ENCODE peak calls at places on chromosome 14, in five cellular contexts. One of them, this sample, is unnamed.

GRCh38 chr14:51730094-51730493 is 78.4 kb downstream of the FRMD6 start:
- DNase-seq in heart left ventricle: no peak
- DNase-seq in upper lobe of left lung: no peak
- DNase-seq in body of pancreas: no peak
- DNase-seq in IMR-90: no peak
- DNase-seq in this sample: no peak

GRCh38 chr14:102215522-102216250 is 76.0 kb downstream of the WDR20 start:
- DNase-seq in heart left ventricle: peak; percentile 73
- DNase-seq in upper lobe of left lung: no peak
- DNase-seq in body of pancreas: no peak
- DNase-seq in IMR-90: peak; percentile 31
- DNase-seq in this sample: no peak

GRCh38 chr14:106506901-106507305 is 980.5 kb downstream of the TMEM121 start:
- DNase-seq in heart left ventricle: no peak
- DNase-seq in upper lobe of left lung: peak; percentile 10
- DNase-seq in body of pancreas: no peak
- DNase-seq in IMR-90: no peak
- DNase-seq in this sample: peak; percentile 77

GRCh38 chr14:64089920-64090319 is 204.3 kb downstream of the ESR2 start:
- DNase-seq in heart left ventricle: no peak
- DNase-seq in upper lobe of left lung: no peak
- DNase-seq in body of pancreas: no peak
- DNase-seq in IMR-90: peak; percentile 63
- DNase-seq in this sample: no peak

GRCh38 chr14:67444395-67444794 is 32.4 kb upstream of the PLEK2 start:
- DNase-seq in heart left ventricle: no peak
- DNase-seq in upper lobe of left lung: no peak
- DNase-seq in body of pancreas: no peak
- DNase-seq in IMR-90: no peak
- DNase-seq in this sample: no peak

GRCh38 chr14:89915114-89915878 is 39.2 kb downstream of the EFCAB11 start:
- DNase-seq in heart left ventricle: no peak
- DNase-seq in upper lobe of left lung: no peak
- DNase-seq in body of pancreas: peak; percentile 74
- DNase-seq in IMR-90: peak; percentile 80
- DNase-seq in this sample: peak; percentile 52

GRCh38 chr14:37325332-37325731 is 127.6 kb downstream of the MIPOL1 start:
- DNase-seq in heart left ventricle: no peak
- DNase-seq in upper lobe of left lung: no peak
- DNase-seq in body of pancreas: no peak
- DNase-seq in IMR-90: no peak
- DNase-seq in this sample: no peak

GRCh38 chr14:89503458-89503996 is 86.5 kb upstream of the FOXN3 start:
- DNase-seq in heart left ventricle: no peak
- DNase-seq in upper lobe of left lung: no peak
- DNase-seq in body of pancreas: no peak
- DNase-seq in IMR-90: no peak
- DNase-seq in this sample: no peak

GRCh38 chr14:67738740-67739504 is 37.2 kb downstream of the RDH12 start:
- DNase-seq in heart left ventricle: peak; percentile 78
- DNase-seq in upper lobe of left lung: no peak
- DNase-seq in body of pancreas: peak; percentile 81
- DNase-seq in IMR-90: peak; percentile 93
- DNase-seq in this sample: peak; percentile 58

GRCh38 chr14:52458721-52459085 is 93.6 kb downstream of the TXNDC16 start:
- DNase-seq in heart left ventricle: no peak
- DNase-seq in upper lobe of left lung: no peak
- DNase-seq in body of pancreas: no peak
- DNase-seq in IMR-90: peak; percentile 78
- DNase-seq in this sample: no peak

GRCh38 chr14:64891839-64892375 is 12.2 kb upstream of the SPTB start:
- DNase-seq in heart left ventricle: no peak
- DNase-seq in upper lobe of left lung: no peak
- DNase-seq in body of pancreas: peak; percentile 21
- DNase-seq in IMR-90: peak; percentile 77
- DNase-seq in this sample: peak; percentile 52

GRCh38 chr14:94532462-94532861 is 23.2 kb upstream of the SERPINA12 start:
- DNase-seq in heart left ventricle: no peak
- DNase-seq in upper lobe of left lung: no peak
- DNase-seq in body of pancreas: no peak
- DNase-seq in IMR-90: no peak
- DNase-seq in this sample: no peak

GRCh38 chr14:55271572-55272414 is 572 bp downstream of the FBXO34 start:
- DNase-seq in heart left ventricle: peak; percentile 65
- DNase-seq in upper lobe of left lung: peak; percentile 90
- DNase-seq in body of pancreas: peak; percentile 72
- DNase-seq in IMR-90: peak; percentile 84
- DNase-seq in this sample: peak; percentile 84

GRCh38 chr14:83849999-83850611 is 1679.8 kb upstream of the FLRT2 start:
- DNase-seq in heart left ventricle: no peak
- DNase-seq in upper lobe of left lung: no peak
- DNase-seq in body of pancreas: no peak
- DNase-seq in IMR-90: no peak
- DNase-seq in this sample: no peak

GRCh38 chr14:91892918-91893527 is 25.7 kb upstream of the TC2N start:
- DNase-seq in heart left ventricle: no peak
- DNase-seq in upper lobe of left lung: no peak
- DNase-seq in body of pancreas: no peak
- DNase-seq in IMR-90: no peak
- DNase-seq in this sample: no peak

GRCh38 chr14:51104467-51104866 is 9.6 kb upstream of the TRIM9 start:
- DNase-seq in heart left ventricle: no peak
- DNase-seq in upper lobe of left lung: no peak
- DNase-seq in body of pancreas: no peak
- DNase-seq in IMR-90: no peak
- DNase-seq in this sample: no peak

GRCh38 chr14:85250369-85250768 is 279.6 kb upstream of the FLRT2 start:
- DNase-seq in heart left ventricle: no peak
- DNase-seq in upper lobe of left lung: no peak
- DNase-seq in body of pancreas: no peak
- DNase-seq in IMR-90: no peak
- DNase-seq in this sample: no peak

GRCh38 chr14:75430526-75430925 is 2.7 kb downstream of the JDP2 start:
- DNase-seq in heart left ventricle: peak; percentile 75
- DNase-seq in upper lobe of left lung: no peak
- DNase-seq in body of pancreas: peak; percentile 74
- DNase-seq in IMR-90: peak; percentile 58
- DNase-seq in this sample: no peak

GRCh38 chr14:41817626-41818025 is 210.9 kb downstream of the LRFN5 start:
- DNase-seq in heart left ventricle: no peak
- DNase-seq in upper lobe of left lung: no peak
- DNase-seq in body of pancreas: no peak
- DNase-seq in IMR-90: peak; percentile 22
- DNase-seq in this sample: no peak

GRCh38 chr14:91883770-91884169 is 16.4 kb upstream of the TC2N start:
- DNase-seq in heart left ventricle: peak; percentile 64
- DNase-seq in upper lobe of left lung: no peak
- DNase-seq in body of pancreas: peak; percentile 32
- DNase-seq in IMR-90: no peak
- DNase-seq in this sample: no peak

GRCh38 chr14:34219661-34220060 is 242.4 kb downstream of the SPTSSA start:
- DNase-seq in heart left ventricle: no peak
- DNase-seq in upper lobe of left lung: no peak
- DNase-seq in body of pancreas: no peak
- DNase-seq in IMR-90: no peak
- DNase-seq in this sample: no peak

GRCh38 chr14:22668863-22669262 is 24.7 kb upstream of the OR6J1 start:
- DNase-seq in heart left ventricle: no peak
- DNase-seq in upper lobe of left lung: no peak
- DNase-seq in body of pancreas: no peak
- DNase-seq in IMR-90: no peak
- DNase-seq in this sample: no peak

GRCh38 chr14:95244587-95244986 is 75.1 kb downstream of the CLMN start:
- DNase-seq in heart left ventricle: no peak
- DNase-seq in upper lobe of left lung: no peak
- DNase-seq in body of pancreas: no peak
- DNase-seq in IMR-90: no peak
- DNase-seq in this sample: no peak

GRCh38 chr14:74835607-74836250 is 40.2 kb downstream of the PROX2 start:
- DNase-seq in heart left ventricle: no peak
- DNase-seq in upper lobe of left lung: no peak
- DNase-seq in body of pancreas: no peak
- DNase-seq in IMR-90: no peak
- DNase-seq in this sample: no peak

GRCh38 chr14:36129181-36129580 is 47.3 kb downstream of the PTCSC3 start:
- DNase-seq in heart left ventricle: no peak
- DNase-seq in upper lobe of left lung: no peak
- DNase-seq in body of pancreas: no peak
- DNase-seq in IMR-90: no peak
- DNase-seq in this sample: no peak

GRCh38 chr14:55245657-55246268 is 25.5 kb upstream of the FBXO34 start:
- DNase-seq in heart left ventricle: no peak
- DNase-seq in upper lobe of left lung: no peak
- DNase-seq in body of pancreas: peak; percentile 44
- DNase-seq in IMR-90: peak; percentile 42
- DNase-seq in this sample: peak; percentile 59

GRCh38 chr14:101939771-101940170 is 24.6 kb upstream of the DYNC1H1 start:
- DNase-seq in heart left ventricle: no peak
- DNase-seq in upper lobe of left lung: no peak
- DNase-seq in body of pancreas: no peak
- DNase-seq in IMR-90: no peak
- DNase-seq in this sample: no peak

GRCh38 chr14:56996721-56997399 is 186.6 kb upstream of the OTX2 start:
- DNase-seq in heart left ventricle: no peak
- DNase-seq in upper lobe of left lung: no peak
- DNase-seq in body of pancreas: no peak
- DNase-seq in IMR-90: no peak
- DNase-seq in this sample: no peak

GRCh38 chr14:52067873-52068740 is 752 bp downstream of the NID2 start:
- DNase-seq in heart left ventricle: peak; percentile 56
- DNase-seq in upper lobe of left lung: peak; percentile 77
- DNase-seq in body of pancreas: peak; percentile 48
- DNase-seq in IMR-90: peak; percentile 51
- DNase-seq in this sample: peak; percentile 52

GRCh38 chr14:22070119-22070982 is 396.7 kb upstream of the OR4E1 start:
- DNase-seq in heart left ventricle: peak; percentile 37
- DNase-seq in upper lobe of left lung: no peak
- DNase-seq in body of pancreas: no peak
- DNase-seq in IMR-90: no peak
- DNase-seq in this sample: peak; percentile 68

GRCh38 chr14:81474156-81474492 is 59.5 kb downstream of the SEL1L start:
- DNase-seq in heart left ventricle: no peak
- DNase-seq in upper lobe of left lung: no peak
- DNase-seq in body of pancreas: no peak
- DNase-seq in IMR-90: no peak
- DNase-seq in this sample: no peak

GRCh38 chr14:90276627-90277367 is 20.4 kb downstream of the PSMC1 start:
- DNase-seq in heart left ventricle: no peak
- DNase-seq in upper lobe of left lung: peak; percentile 38
- DNase-seq in body of pancreas: no peak
- DNase-seq in IMR-90: peak; percentile 13
- DNase-seq in this sample: no peak

GRCh38 chr14:104806625-104807465 is 5.9 kb downstream of the ZBTB42 start:
- DNase-seq in heart left ventricle: no peak
- DNase-seq in upper lobe of left lung: no peak
- DNase-seq in body of pancreas: no peak
- DNase-seq in IMR-90: no peak
- DNase-seq in this sample: no peak

GRCh38 chr14:90632451-90632850 is 183.8 kb downstream of the TTC7B start:
- DNase-seq in heart left ventricle: no peak
- DNase-seq in upper lobe of left lung: no peak
- DNase-seq in body of pancreas: no peak
- DNase-seq in IMR-90: peak; percentile 34
- DNase-seq in this sample: no peak

GRCh38 chr14:99958380-99958779 is 106.8 kb upstream of the EVL start:
- DNase-seq in heart left ventricle: no peak
- DNase-seq in upper lobe of left lung: no peak
- DNase-seq in body of pancreas: no peak
- DNase-seq in IMR-90: no peak
- DNase-seq in this sample: peak; percentile 38
- H3K27me3 ChIP-seq in heart left ventricle: no peaks in the 10 kb centered on the region
- H3K27me3 ChIP-seq in upper lobe of left lung: no peaks in the 10 kb centered on the region
- H3K27me3 ChIP-seq in body of pancreas: no peaks in the 10 kb centered on the region
- H3K27me3 ChIP-seq in IMR-90: peaks cover 15% of the 10 kb centered on the region
- H3K27me3 ChIP-seq in this sample: no peaks in the 10 kb centered on the region

GRCh38 chr14:66045572-66046021 is 440.6 kb upstream of the CCDC196 start:
- DNase-seq in heart left ventricle: peak; percentile 70
- DNase-seq in upper lobe of left lung: no peak
- DNase-seq in body of pancreas: no peak
- DNase-seq in IMR-90: no peak
- DNase-seq in this sample: no peak
- TF ChIP-seq POLR2A in heart left ventricle: no peak
- TF ChIP-seq POLR2A in upper lobe of left lung: no peak
- TF ChIP-seq POLR2A in body of pancreas: no peak
- TF ChIP-seq POLR2A in IMR-90: no peak
- TF ChIP-seq POLR2A in this sample: no peak

DNA sequence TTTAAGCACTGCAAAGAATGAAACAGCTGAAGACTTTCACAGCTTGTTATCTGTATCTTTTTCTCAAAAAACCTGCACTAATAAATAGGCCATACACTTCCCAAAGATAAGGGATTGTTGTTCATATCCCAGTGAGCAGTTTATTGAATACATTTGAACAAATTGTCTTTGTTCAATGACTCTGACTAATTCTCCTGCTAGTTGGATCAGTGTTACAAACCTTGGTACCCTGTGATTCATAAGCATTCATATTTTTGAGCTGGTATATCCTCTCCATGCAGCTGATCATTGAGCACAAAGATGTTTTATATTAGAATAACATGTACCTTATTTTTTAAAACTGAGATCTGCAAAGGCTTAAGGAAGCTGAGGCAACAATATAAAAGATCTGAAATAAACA is 58.9 kb upstream of the FSCB start:
- DNase-seq in heart left ventricle: no peak
- DNase-seq in upper lobe of left lung: no peak
- DNase-seq in body of pancreas: no peak
- DNase-seq in IMR-90: no peak
- DNase-seq in this sample: no peak
- TF ChIP-seq CTCF in heart left ventricle: no peak
- TF ChIP-seq CTCF in upper lobe of left lung: no peak
- TF ChIP-seq CTCF in body of pancreas: no peak
- TF ChIP-seq CTCF in IMR-90: no peak
- TF ChIP-seq CTCF in this sample: no peak

GRCh38 chr14:99280852-99281251 is 8.9 kb upstream of the BCL11B start:
- DNase-seq in heart left ventricle: no peak
- DNase-seq in upper lobe of left lung: no peak
- DNase-seq in body of pancreas: no peak
- DNase-seq in IMR-90: no peak
- DNase-seq in this sample: no peak
- H3K27me3 ChIP-seq in heart left ventricle: no peaks in the 10 kb centered on the region
- H3K27me3 ChIP-seq in upper lobe of left lung: no peaks in the 10 kb centered on the region
- H3K27me3 ChIP-seq in body of pancreas: no peaks in the 10 kb centered on the region
- H3K27me3 ChIP-seq in IMR-90: peaks cover 4% of the 10 kb centered on the region
- H3K27me3 ChIP-seq in this sample: no peaks in the 10 kb centered on the region

GRCh38 chr14:24309538-24310386 is at the start of gene LTB4R2:
- DNase-seq in heart left ventricle: no peak
- DNase-seq in upper lobe of left lung: no peak
- DNase-seq in body of pancreas: no peak
- DNase-seq in IMR-90: no peak
- DNase-seq in this sample: no peak

GRCh38 chr14:24308342-24309124 is 756 bp upstream of the CIDEB start:
- DNase-seq in heart left ventricle: no peak
- DNase-seq in upper lobe of left lung: no peak
- DNase-seq in body of pancreas: no peak
- DNase-seq in IMR-90: no peak
- DNase-seq in this sample: no peak

GRCh38 chr14:24310387-24310665 is 386 bp downstream of the LTB4R2 start:
- DNase-seq in heart left ventricle: no peak
- DNase-seq in upper lobe of left lung: no peak
- DNase-seq in body of pancreas: no peak
- DNase-seq in IMR-90: no peak
- DNase-seq in this sample: no peak

GRCh38 chr14:24307156-24307574 is 612 bp downstream of the CIDEB start:
- DNase-seq in heart left ventricle: no peak
- DNase-seq in upper lobe of left lung: no peak
- DNase-seq in body of pancreas: no peak
- DNase-seq in IMR-90: no peak
- DNase-seq in this sample: no peak

GRCh38 chr14:24307575-24308341 is at the start of gene CIDEB:
- DNase-seq in heart left ventricle: peak; percentile 59
- DNase-seq in upper lobe of left lung: no peak
- DNase-seq in body of pancreas: peak; percentile 90
- DNase-seq in IMR-90: peak; percentile 43
- DNase-seq in this sample: peak; percentile 86
- TF ChIP-seq POLR2A in heart left ventricle: no peak
- TF ChIP-seq POLR2A in upper lobe of left lung: no peak
- TF ChIP-seq POLR2A in body of pancreas: peak; percentile 54
- TF ChIP-seq POLR2A in IMR-90: no peak
- TF ChIP-seq POLR2A in this sample: peak; percentile 89

This sample was measured in Peyer's patch.